ENCODE peak calls at places on chromosome 3, in four cellular contexts. Y is HepG2, H is WTC11, L is GM12878. G is an unnamed sample.

GRCh38 chr3:30693470-30694120 is 87.2 kb downstream of the TGFBR2 start:
- DNase-seq in Y (peak; percentile 62), L (peak; percentile 16), H (peak; percentile 35), G (peak; percentile 17)

GRCh38 chr3:140370686-140371085 is 307.2 kb upstream of the TRIM42 start:
- DNase-seq in L (no peak), H (no peak), Y (no peak), G (no peak)

GRCh38 chr3:130760922-130761321 is 14.3 kb upstream of the PIK3R4 start:
- DNase-seq in H (no peak), Y (no peak), L (no peak), G (no peak)

GRCh38 chr3:43076857-43077256 is 29.0 kb downstream of the POMGNT2 start:
- DNase-seq in L (no peak), Y (no peak), H (no peak), G (no peak)

GRCh38 chr3:132641837-132642538 is 17.6 kb downstream of the ACAD11 start:
- DNase-seq in H (no peak), L (no peak), Y (peak; percentile 45), G (peak; percentile 34)

GRCh38 chr3:168165390-168166269 is 69.9 kb upstream of the GOLIM4 start:
- DNase-seq in Y (peak; percentile 73), L (peak; percentile 47), H (peak; percentile 36), G (peak; percentile 66)

GRCh38 chr3:81760215-81760614 is 1.2 kb downstream of the GBE1 start:
- DNase-seq in L (no peak), Y (no peak), H (no peak), G (no peak)

GRCh38 chr3:156816091-156816793 is 9.9 kb upstream of the LEKR1 start:
- DNase-seq in H (peak; percentile 50), L (no peak), Y (no peak), G (no peak)

GRCh38 chr3:167684389-167684993 is 30.7 kb upstream of the WDR49 start:
- DNase-seq in Y (peak; percentile 64), L (no peak), H (peak; percentile 23), G (peak; percentile 44)

GRCh38 chr3:71846189-71846588 is 61.2 kb upstream of the PROK2 start:
- DNase-seq in L (no peak), Y (no peak), H (no peak), G (no peak)
- TF ChIP-seq TCF7 in L (no peak), Y (no peak), H (no peak), G (no peak)

GRCh38 chr3:72116226-72116625 is 331.3 kb upstream of the PROK2 start:
- DNase-seq in L (no peak), Y (no peak), H (no peak), G (no peak)

GRCh38 chr3:72118593-72118992 is 333.6 kb upstream of the PROK2 start:
- DNase-seq in Y (no peak), H (no peak), L (no peak), G (no peak)

GRCh38 chr3:72123908-72124441 is 339.0 kb upstream of the PROK2 start:
- DNase-seq in Y (peak; percentile 21), H (no peak), L (peak; percentile 19), G (no peak)

GRCh38 chr3:72120806-72121778 is 336.1 kb upstream of the PROK2 start:
- DNase-seq in L (peak; percentile 16), H (no peak), Y (no peak), G (no peak)

DNA sequence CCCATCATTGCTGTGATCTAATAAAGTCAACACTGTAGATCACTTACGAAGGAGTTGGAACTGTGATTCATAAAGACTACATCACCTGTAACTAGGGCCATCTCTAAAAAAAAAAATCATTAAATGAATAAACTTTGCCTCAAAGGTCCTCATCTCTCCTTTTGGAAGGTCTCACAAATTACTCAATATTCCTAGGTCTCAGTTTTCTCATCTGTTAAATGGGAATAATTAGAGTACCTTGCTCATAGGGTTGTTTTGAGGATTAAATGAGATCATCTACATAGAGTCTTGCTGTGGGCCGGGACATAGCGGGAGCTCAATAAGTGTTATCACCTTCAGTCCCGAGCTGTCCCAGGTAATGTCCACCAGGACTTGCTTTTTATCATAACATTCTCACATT is 335.1 kb upstream of the PROK2 start:
- DNase-seq in L (no peak), H (no peak), Y (no peak), G (no peak)
- TF ChIP-seq TCF7 in L (no peak), H (no peak), Y (no peak), G (no peak)

GRCh38 chr3:108132727-108133373 is 42.0 kb upstream of the CD47 start:
- DNase-seq in H (no peak), L (no peak), Y (no peak), G (no peak)
- TF ChIP-seq TCF7 in H (no peak), L (no peak), Y (no peak), G (no peak)

DNA sequence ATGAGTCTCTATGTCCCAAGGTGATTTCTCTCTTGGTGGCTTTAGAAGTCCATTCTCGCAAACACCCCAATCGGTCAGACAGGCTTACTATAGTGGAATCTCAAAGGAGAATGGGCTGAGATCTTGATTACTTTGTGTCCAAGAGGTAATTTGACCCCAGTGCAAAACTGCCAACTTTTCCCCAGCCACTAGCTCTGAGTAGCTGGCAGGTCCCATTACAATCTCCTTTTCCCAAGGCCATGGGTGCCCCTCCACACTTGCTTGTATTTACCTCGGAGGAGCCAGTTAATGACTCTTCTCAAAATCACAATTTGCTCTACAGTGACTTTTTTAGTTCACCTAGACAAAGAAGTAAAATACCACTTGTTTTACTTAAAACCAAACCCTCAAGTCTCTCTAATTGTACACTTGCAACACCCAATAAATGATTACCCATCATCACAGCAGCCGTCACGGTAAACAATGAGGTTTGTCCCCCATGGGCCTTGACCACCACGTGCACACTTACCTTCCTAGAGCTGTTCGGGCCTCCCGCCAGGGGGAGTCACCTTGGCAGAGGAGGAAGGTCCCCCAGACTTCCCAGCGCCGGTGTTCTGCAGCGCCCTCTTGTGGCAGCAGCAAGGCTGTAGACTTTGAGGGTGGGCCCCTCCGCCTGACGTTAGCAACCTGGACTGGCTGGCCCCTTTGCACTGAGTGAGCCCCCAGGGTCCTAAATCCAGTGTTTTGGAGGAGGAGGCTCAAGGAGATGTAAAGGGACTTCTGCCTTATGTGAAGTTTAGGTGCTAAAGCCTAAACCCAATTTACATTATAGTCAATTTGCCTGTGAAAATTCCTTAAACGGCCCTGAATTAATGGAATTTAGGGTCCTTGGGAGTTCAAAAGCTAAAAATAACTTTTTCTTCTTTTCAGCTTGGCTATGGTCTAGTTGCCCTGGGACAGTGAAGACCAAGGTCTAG is 18.7 kb upstream of the HDAC11 start:
- DNase-seq in Y (peak; percentile 90), H (peak; percentile 93), L (no peak), G (peak; percentile 94)
- TF ChIP-seq TCF7 in Y (no peak), H (no peak), L (no peak), G (no peak)

GRCh38 chr3:14457999-14458398 is 55.6 kb downstream of the SLC6A6 start:
- DNase-seq in H (peak; percentile 52), Y (no peak), L (no peak), G (peak; percentile 50)
- TF ChIP-seq TCF7 in H (no peak), Y (no peak), L (no peak), G (no peak)

GRCh38 chr3:106208979-106209378 is 340.2 kb upstream of the CBLB start:
- DNase-seq in H (no peak), Y (no peak), L (no peak), G (no peak)

GRCh38 chr3:106204160-106204868 is 335.5 kb upstream of the CBLB start:
- DNase-seq in L (no peak), Y (no peak), H (no peak), G (no peak)

GRCh38 chr3:106208266-106208665 is 339.5 kb upstream of the CBLB start:
- DNase-seq in Y (no peak), L (no peak), H (no peak), G (no peak)

GRCh38 chr3:106206613-106207012 is 337.8 kb upstream of the CBLB start:
- DNase-seq in H (no peak), L (no peak), Y (no peak), G (no peak)

DNA sequence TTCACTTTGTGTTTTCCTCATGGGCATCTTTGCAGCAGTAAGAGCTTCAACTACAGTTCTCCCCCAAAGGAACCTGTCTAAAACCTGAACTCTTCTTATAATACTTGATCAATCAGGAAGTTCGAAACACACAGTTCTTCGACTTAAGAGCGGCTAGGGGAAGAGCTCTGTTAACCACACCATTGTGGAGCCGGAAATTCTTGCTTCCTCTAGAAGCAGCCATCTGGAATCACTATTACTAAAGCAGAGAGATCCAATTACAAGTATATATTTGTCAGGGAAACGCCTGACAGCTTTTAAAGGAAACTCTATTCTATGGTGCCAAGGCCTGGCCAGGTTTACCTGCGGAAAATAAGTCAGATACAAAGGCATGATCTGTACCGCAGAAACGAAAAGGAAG is 337.4 kb upstream of the CBLB start:
- DNase-seq in Y (no peak), L (peak; percentile 28), H (no peak), G (no peak)
- TF ChIP-seq TCF7 in Y (no peak), L (no peak), H (no peak), G (no peak)

GRCh38 chr3:101195951-101196713 is 124.2 kb downstream of the IMPG2 start:
- DNase-seq in H (no peak), L (no peak), Y (peak; percentile 20), G (peak; percentile 15)
- TF ChIP-seq TCF7 in H (no peak), L (no peak), Y (no peak), G (no peak)

GRCh38 chr3:61897848-61898247 is 336.5 kb downstream of the PTPRG start:
- DNase-seq in H (no peak), Y (no peak), L (no peak), G (no peak)

GRCh38 chr3:61893840-61894566 is 332.6 kb downstream of the PTPRG start:
- DNase-seq in Y (no peak), H (no peak), L (no peak), G (no peak)

GRCh38 chr3:61892881-61893280 is 331.5 kb downstream of the PTPRG start:
- DNase-seq in L (no peak), Y (no peak), H (no peak), G (no peak)

GRCh38 chr3:61896251-61896650 is 334.9 kb downstream of the PTPRG start:
- DNase-seq in H (no peak), Y (no peak), L (no peak), G (no peak)

DNA sequence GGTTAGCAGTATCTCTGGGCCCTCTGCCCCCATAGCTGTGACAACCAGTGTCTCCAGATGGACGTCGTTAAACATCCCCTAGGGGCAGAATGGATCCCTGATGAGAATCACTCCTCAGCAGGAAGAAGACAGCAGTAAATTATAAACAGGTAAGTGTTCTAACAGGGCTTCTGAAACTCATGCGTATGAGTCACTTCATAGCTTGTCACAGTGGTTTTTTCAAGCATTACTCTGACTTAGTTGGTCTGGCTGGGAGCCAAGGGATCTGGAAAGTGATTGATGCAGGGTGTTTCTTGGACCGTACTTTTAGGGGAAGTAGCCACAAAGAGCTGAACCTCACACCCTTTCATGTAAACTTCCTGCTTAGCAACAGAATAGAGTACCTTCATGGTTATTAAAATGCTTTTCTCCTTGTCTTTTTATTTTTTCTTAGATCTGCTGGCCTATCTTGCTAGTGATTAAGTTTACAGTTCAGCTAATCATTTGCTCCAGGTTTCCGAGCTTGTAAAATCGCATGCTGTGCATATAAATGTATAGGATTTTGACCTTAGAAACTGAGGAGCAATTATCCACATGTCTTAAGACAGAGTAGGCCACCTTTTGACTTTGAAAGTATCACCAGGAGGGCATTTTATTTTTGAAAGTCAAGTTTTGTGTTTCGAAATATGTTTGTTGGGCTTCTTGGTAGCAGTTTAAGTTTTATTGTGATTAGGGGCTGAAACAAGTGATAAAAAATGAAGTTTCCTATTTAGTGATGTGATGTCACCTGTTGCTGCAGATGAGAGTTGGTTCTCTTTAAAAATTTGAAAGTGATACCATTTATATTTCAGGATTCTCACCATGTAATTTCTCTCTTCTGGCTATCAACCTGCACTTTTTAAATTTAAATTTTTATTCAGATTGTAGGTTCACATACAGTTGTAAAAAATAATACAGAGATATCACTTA is 333.9 kb downstream of the PTPRG start:
- DNase-seq in Y (peak; percentile 12), L (peak; percentile 87), H (no peak), G (no peak)
- TF ChIP-seq TCF7 in Y (no peak), L (peak; percentile 7), H (no peak), G (no peak)